ENCODE peak calls at places on chromosomes 3 and 15, in eight cellular contexts. One of them, this sample, is unnamed.
A peak's percentile ranks its signal among the peaks of the same experiment; 100 is the strongest.

GRCh38 chr3:139357899-139358298 is 14.1 kb downstream of the MRPS22 start:
- DNase-seq in tibial artery: no peak
- DNase-seq in adipocyte: no peak
- DNase-seq in pancreas: no peak
- DNase-seq in mesendoderm: no peak
- DNase-seq in CD8-positive, alpha-beta memory T cell: no peak
- DNase-seq in bronchial epithelial cell: no peak
- DNase-seq in psoas muscle: no peak
- DNase-seq in this sample: no peak

GRCh38 chr3:159892801-159893200 is 95.8 kb upstream of the IL12A start:
- DNase-seq in mesendoderm: no peak
- DNase-seq in psoas muscle: no peak
- DNase-seq in adipocyte: no peak
- DNase-seq in tibial artery: no peak
- DNase-seq in CD8-positive, alpha-beta memory T cell: no peak
- DNase-seq in bronchial epithelial cell: no peak
- DNase-seq in pancreas: no peak
- DNase-seq in this sample: no peak

GRCh38 chr3:154862265-154862664 is 217.9 kb upstream of the MME start:
- DNase-seq in bronchial epithelial cell: peak; percentile 16
- DNase-seq in mesendoderm: peak; percentile 14
- DNase-seq in psoas muscle: no peak
- DNase-seq in adipocyte: peak; percentile 28
- DNase-seq in tibial artery: no peak
- DNase-seq in CD8-positive, alpha-beta memory T cell: no peak
- DNase-seq in pancreas: no peak
- DNase-seq in this sample: no peak

GRCh38 chr3:37443363-37444035 is 269.1 kb upstream of the LRRFIP2 start:
- DNase-seq in pancreas: no peak
- DNase-seq in mesendoderm: peak; percentile 79
- DNase-seq in psoas muscle: no peak
- DNase-seq in bronchial epithelial cell: peak; percentile 37
- DNase-seq in adipocyte: no peak
- DNase-seq in CD8-positive, alpha-beta memory T cell: no peak
- DNase-seq in tibial artery: no peak
- DNase-seq in this sample: no peak

GRCh38 chr3:52302426-52303185 is 13.5 kb upstream of the DNAH1 start:
- DNase-seq in psoas muscle: no peak
- DNase-seq in CD8-positive, alpha-beta memory T cell: no peak
- DNase-seq in bronchial epithelial cell: no peak
- DNase-seq in tibial artery: no peak
- DNase-seq in pancreas: no peak
- DNase-seq in mesendoderm: no peak
- DNase-seq in adipocyte: no peak
- DNase-seq in this sample: no peak

GRCh38 chr3:111151438-111151837 is 79.8 kb downstream of the NECTIN3 start:
- DNase-seq in CD8-positive, alpha-beta memory T cell: no peak
- DNase-seq in adipocyte: peak; percentile 53
- DNase-seq in mesendoderm: peak; percentile 85
- DNase-seq in pancreas: no peak
- DNase-seq in psoas muscle: no peak
- DNase-seq in tibial artery: no peak
- DNase-seq in bronchial epithelial cell: peak; percentile 85
- DNase-seq in this sample: no peak

GRCh38 chr3:88167173-88167572 is 17.4 kb downstream of the C3orf38 start:
- DNase-seq in adipocyte: no peak
- DNase-seq in bronchial epithelial cell: no peak
- DNase-seq in mesendoderm: no peak
- DNase-seq in tibial artery: no peak
- DNase-seq in pancreas: no peak
- DNase-seq in psoas muscle: no peak
- DNase-seq in CD8-positive, alpha-beta memory T cell: no peak
- DNase-seq in this sample: no peak

GRCh38 chr3:31581660-31582059 is 48.9 kb downstream of the STT3B start:
- DNase-seq in bronchial epithelial cell: no peak
- DNase-seq in CD8-positive, alpha-beta memory T cell: no peak
- DNase-seq in tibial artery: no peak
- DNase-seq in adipocyte: peak; percentile 8
- DNase-seq in mesendoderm: no peak
- DNase-seq in psoas muscle: no peak
- DNase-seq in pancreas: no peak
- DNase-seq in this sample: no peak

GRCh38 chr15:34810455-34811146 is 15.3 kb upstream of the ACTC1 start:
- DNase-seq in CD8-positive, alpha-beta memory T cell: no peak
- DNase-seq in pancreas: no peak
- DNase-seq in adipocyte: peak; percentile 92
- DNase-seq in psoas muscle: no peak
- DNase-seq in tibial artery: peak; percentile 83
- DNase-seq in mesendoderm: peak; percentile 51
- DNase-seq in bronchial epithelial cell: peak; percentile 94
- DNase-seq in this sample: no peak

GRCh38 chr3:10286596-10287295 is 6.0 kb downstream of the GHRL start:
- DNase-seq in adipocyte: peak; percentile 90
- DNase-seq in tibial artery: no peak
- DNase-seq in psoas muscle: no peak
- DNase-seq in mesendoderm: peak; percentile 95
- DNase-seq in bronchial epithelial cell: peak; percentile 61
- DNase-seq in pancreas: peak; percentile 64
- DNase-seq in CD8-positive, alpha-beta memory T cell: no peak
- DNase-seq in this sample: peak; percentile 35

GRCh38 chr15:68930268-68931022 is at the start of gene SPESP1:
- DNase-seq in adipocyte: no peak
- DNase-seq in mesendoderm: no peak
- DNase-seq in CD8-positive, alpha-beta memory T cell: peak; percentile 50
- DNase-seq in bronchial epithelial cell: no peak
- DNase-seq in tibial artery: peak; percentile 75
- DNase-seq in psoas muscle: peak; percentile 87
- DNase-seq in pancreas: peak; percentile 62
- DNase-seq in this sample: peak; percentile 62

GRCh38 chr3:46894256-46894655 is 16.7 kb downstream of the PTH1R start:
- DNase-seq in adipocyte: no peak
- DNase-seq in bronchial epithelial cell: no peak
- DNase-seq in mesendoderm: no peak
- DNase-seq in pancreas: no peak
- DNase-seq in psoas muscle: peak; percentile 6
- DNase-seq in CD8-positive, alpha-beta memory T cell: no peak
- DNase-seq in tibial artery: peak; percentile 59
- DNase-seq in this sample: no peak

GRCh38 chr3:46897031-46897430 is 19.5 kb downstream of the PTH1R start:
- DNase-seq in CD8-positive, alpha-beta memory T cell: no peak
- DNase-seq in pancreas: no peak
- DNase-seq in bronchial epithelial cell: no peak
- DNase-seq in psoas muscle: peak; percentile 6
- DNase-seq in adipocyte: no peak
- DNase-seq in mesendoderm: no peak
- DNase-seq in tibial artery: peak; percentile 35
- DNase-seq in this sample: no peak

GRCh38 chr3:46895204-46895660 is 17.7 kb downstream of the PTH1R start:
- DNase-seq in bronchial epithelial cell: peak; percentile 43
- DNase-seq in CD8-positive, alpha-beta memory T cell: peak; percentile 65
- DNase-seq in adipocyte: peak; percentile 83
- DNase-seq in tibial artery: peak; percentile 79
- DNase-seq in mesendoderm: no peak
- DNase-seq in pancreas: peak; percentile 74
- DNase-seq in psoas muscle: peak; percentile 85
- DNase-seq in this sample: peak; percentile 78

GRCh38 chr3:46896386-46896785 is 18.9 kb downstream of the PTH1R start:
- DNase-seq in psoas muscle: peak; percentile 55
- DNase-seq in CD8-positive, alpha-beta memory T cell: no peak
- DNase-seq in mesendoderm: no peak
- DNase-seq in adipocyte: no peak
- DNase-seq in pancreas: no peak
- DNase-seq in tibial artery: peak; percentile 56
- DNase-seq in bronchial epithelial cell: no peak
- DNase-seq in this sample: no peak

GRCh38 chr3:46895761-46896160 is 18.2 kb downstream of the PTH1R start:
- DNase-seq in mesendoderm: no peak
- DNase-seq in pancreas: no peak
- DNase-seq in tibial artery: peak; percentile 55
- DNase-seq in CD8-positive, alpha-beta memory T cell: no peak
- DNase-seq in bronchial epithelial cell: no peak
- DNase-seq in adipocyte: no peak
- DNase-seq in psoas muscle: peak; percentile 30
- DNase-seq in this sample: no peak
- H3K27me3 ChIP-seq in mesendoderm: no peaks in the 10 kb centered on the region
- H3K27me3 ChIP-seq in pancreas: peaks cover 4% of the 10 kb centered on the region
- H3K27me3 ChIP-seq in tibial artery: no peaks in the 10 kb centered on the region
- H3K27me3 ChIP-seq in CD8-positive, alpha-beta memory T cell: peaks cover 17% of the 10 kb centered on the region
- H3K27me3 ChIP-seq in bronchial epithelial cell: peaks cover 14% of the 10 kb centered on the region
- H3K27me3 ChIP-seq in adipocyte: peaks cover 4% of the 10 kb centered on the region
- H3K27me3 ChIP-seq in psoas muscle: no peaks in the 10 kb centered on the region
- H3K27me3 ChIP-seq in this sample: peaks cover 22% of the 10 kb centered on the region

GRCh38 chr3:420584-420983 is 224.0 kb downstream of the CHL1 start:
- DNase-seq in psoas muscle: no peak
- DNase-seq in mesendoderm: no peak
- DNase-seq in adipocyte: no peak
- DNase-seq in pancreas: no peak
- DNase-seq in bronchial epithelial cell: no peak
- DNase-seq in tibial artery: no peak
- DNase-seq in CD8-positive, alpha-beta memory T cell: no peak
- DNase-seq in this sample: no peak
- H3K27me3 ChIP-seq in psoas muscle: no peaks in the 10 kb centered on the region
- H3K27me3 ChIP-seq in mesendoderm: no peaks in the 10 kb centered on the region
- H3K27me3 ChIP-seq in adipocyte: no peaks in the 10 kb centered on the region
- H3K27me3 ChIP-seq in pancreas: no peaks in the 10 kb centered on the region
- H3K27me3 ChIP-seq in bronchial epithelial cell: no peaks in the 10 kb centered on the region
- H3K27me3 ChIP-seq in tibial artery: no peaks in the 10 kb centered on the region
- H3K27me3 ChIP-seq in CD8-positive, alpha-beta memory T cell: no peaks in the 10 kb centered on the region
- H3K27me3 ChIP-seq in this sample: no peaks in the 10 kb centered on the region

GRCh38 chr15:66170716-66171115 is 82.8 kb downstream of the MEGF11 start:
- DNase-seq in bronchial epithelial cell: no peak
- DNase-seq in adipocyte: no peak
- DNase-seq in psoas muscle: no peak
- DNase-seq in CD8-positive, alpha-beta memory T cell: no peak
- DNase-seq in tibial artery: no peak
- DNase-seq in mesendoderm: no peak
- DNase-seq in pancreas: no peak
- DNase-seq in this sample: no peak
- H3K27me3 ChIP-seq in bronchial epithelial cell: peaks cover 5% of the 10 kb centered on the region
- H3K27me3 ChIP-seq in adipocyte: peaks cover 68% of the 10 kb centered on the region
- H3K27me3 ChIP-seq in psoas muscle: no peaks in the 10 kb centered on the region
- H3K27me3 ChIP-seq in CD8-positive, alpha-beta memory T cell: no peaks in the 10 kb centered on the region
- H3K27me3 ChIP-seq in tibial artery: no peaks in the 10 kb centered on the region
- H3K27me3 ChIP-seq in mesendoderm: no peaks in the 10 kb centered on the region
- H3K27me3 ChIP-seq in pancreas: no peaks in the 10 kb centered on the region
- H3K27me3 ChIP-seq in this sample: peaks cover 11% of the 10 kb centered on the region

GRCh38 chr3:152389316-152389934 is 120.7 kb downstream of the MBNL1 start:
- DNase-seq in bronchial epithelial cell: peak; percentile 93
- DNase-seq in CD8-positive, alpha-beta memory T cell: no peak
- DNase-seq in pancreas: no peak
- DNase-seq in adipocyte: no peak
- DNase-seq in psoas muscle: no peak
- DNase-seq in tibial artery: no peak
- DNase-seq in mesendoderm: no peak
- DNase-seq in this sample: no peak
- H3K27me3 ChIP-seq in bronchial epithelial cell: no peaks in the 10 kb centered on the region
- H3K27me3 ChIP-seq in CD8-positive, alpha-beta memory T cell: no peaks in the 10 kb centered on the region
- H3K27me3 ChIP-seq in pancreas: no peaks in the 10 kb centered on the region
- H3K27me3 ChIP-seq in adipocyte: no peaks in the 10 kb centered on the region
- H3K27me3 ChIP-seq in psoas muscle: no peaks in the 10 kb centered on the region
- H3K27me3 ChIP-seq in tibial artery: no peaks in the 10 kb centered on the region
- H3K27me3 ChIP-seq in mesendoderm: no peaks in the 10 kb centered on the region
- H3K27me3 ChIP-seq in this sample: no peaks in the 10 kb centered on the region

DNA sequence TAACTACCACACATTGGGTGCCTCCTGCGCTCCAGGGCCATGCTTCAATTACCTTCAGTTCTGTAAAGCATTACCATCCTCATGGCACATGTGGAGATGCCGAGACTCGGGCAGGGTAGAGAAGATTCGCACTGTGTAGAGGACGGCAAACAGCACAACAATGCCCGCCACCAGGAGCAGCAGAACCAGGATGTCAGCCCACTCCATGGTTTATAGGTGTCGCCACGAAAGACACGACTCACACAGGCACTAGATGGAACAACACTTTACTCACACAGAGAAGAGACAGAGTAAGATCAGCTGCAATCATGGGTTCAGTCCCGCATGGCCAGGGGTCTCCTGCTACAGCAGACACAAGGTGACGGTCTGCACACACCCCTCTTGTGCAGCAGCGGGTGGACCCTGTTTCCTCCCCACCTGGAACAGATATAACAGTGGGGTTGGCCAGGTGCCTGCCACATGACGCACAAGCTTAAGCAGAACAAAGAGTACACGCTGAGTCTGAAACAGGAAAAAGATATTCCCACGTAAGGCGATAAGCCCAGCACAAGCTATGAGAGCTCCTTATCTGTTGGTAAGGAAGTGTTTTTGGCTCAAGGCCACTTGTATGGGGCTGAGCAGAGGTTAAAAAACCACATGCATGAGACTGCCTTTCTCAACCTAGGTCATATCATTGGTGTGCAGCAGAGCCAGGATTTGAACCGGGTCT is 2.5 kb upstream of the TBC1D21 start:
- DNase-seq in psoas muscle: peak; percentile 72
- DNase-seq in CD8-positive, alpha-beta memory T cell: no peak
- DNase-seq in mesendoderm: no peak
- DNase-seq in bronchial epithelial cell: peak; percentile 65
- DNase-seq in tibial artery: no peak
- DNase-seq in adipocyte: no peak
- DNase-seq in pancreas: peak; percentile 43
- DNase-seq in this sample: peak; percentile 73
- H3K27me3 ChIP-seq in psoas muscle: no peaks in the 10 kb centered on the region
- H3K27me3 ChIP-seq in CD8-positive, alpha-beta memory T cell: no peaks in the 10 kb centered on the region
- H3K27me3 ChIP-seq in mesendoderm: no peaks in the 10 kb centered on the region
- H3K27me3 ChIP-seq in bronchial epithelial cell: peaks cover 14% of the 10 kb centered on the region
- H3K27me3 ChIP-seq in tibial artery: no peaks in the 10 kb centered on the region
- H3K27me3 ChIP-seq in adipocyte: peaks cover 48% of the 10 kb centered on the region
- H3K27me3 ChIP-seq in pancreas: no peaks in the 10 kb centered on the region
- H3K27me3 ChIP-seq in this sample: no peaks in the 10 kb centered on the region

This sample was measured in heart left ventricle.